ENCODE peak calls at places on chromosome 6, in six cellular contexts. One of them, this sample, is unnamed.

GRCh38 chr6:157194643-157195042 is 128.7 kb downstream of the TMEM242 start:
- DNase-seq in H9: no peak
- DNase-seq in thoracic aorta: no peak
- DNase-seq in upper lobe of right lung: no peak
- DNase-seq in A673: no peak
- DNase-seq in left lung: no peak
- DNase-seq in this sample: peak; percentile 16

GRCh38 chr6:139402935-139403386 is 28.5 kb upstream of the CITED2 start:
- DNase-seq in H9: no peak
- DNase-seq in thoracic aorta: no peak
- DNase-seq in upper lobe of right lung: no peak
- DNase-seq in A673: no peak
- DNase-seq in left lung: peak; percentile 44
- DNase-seq in this sample: peak; percentile 65

GRCh38 chr6:155523821-155524238 is 68.2 kb upstream of the NOX3 start:
- DNase-seq in H9: peak; percentile 68
- DNase-seq in thoracic aorta: no peak
- DNase-seq in upper lobe of right lung: no peak
- DNase-seq in A673: peak; percentile 96
- DNase-seq in left lung: no peak
- DNase-seq in this sample: peak; percentile 11

GRCh38 chr6:15907914-15908518 is 220.9 kb upstream of the MYLIP start:
- DNase-seq in H9: no peak
- DNase-seq in thoracic aorta: no peak
- DNase-seq in upper lobe of right lung: no peak
- DNase-seq in A673: no peak
- DNase-seq in left lung: no peak
- DNase-seq in this sample: no peak

GRCh38 chr6:44512868-44513641 is 125.5 kb downstream of the CDC5L start:
- DNase-seq in H9: peak; percentile 24
- DNase-seq in thoracic aorta: no peak
- DNase-seq in upper lobe of right lung: peak; percentile 29
- DNase-seq in A673: peak; percentile 87
- DNase-seq in left lung: no peak
- DNase-seq in this sample: no peak

GRCh38 chr6:36387440-36388303 is at the start of gene ETV7:
- DNase-seq in H9: peak; percentile 57
- DNase-seq in thoracic aorta: no peak
- DNase-seq in upper lobe of right lung: peak; percentile 80
- DNase-seq in A673: peak; percentile 38
- DNase-seq in left lung: peak; percentile 44
- DNase-seq in this sample: peak; percentile 16

GRCh38 chr6:155050311-155050710 is 55.2 kb downstream of the TIAM2 start:
- DNase-seq in H9: no peak
- DNase-seq in thoracic aorta: no peak
- DNase-seq in upper lobe of right lung: no peak
- DNase-seq in A673: no peak
- DNase-seq in left lung: no peak
- DNase-seq in this sample: no peak

GRCh38 chr6:38470548-38470947 is 169.2 kb downstream of the BTBD9 start:
- DNase-seq in H9: no peak
- DNase-seq in thoracic aorta: no peak
- DNase-seq in upper lobe of right lung: no peak
- DNase-seq in A673: no peak
- DNase-seq in left lung: no peak
- DNase-seq in this sample: peak; percentile 7

GRCh38 chr6:164640946-164641345 is 668.5 kb downstream of the C6orf118 start:
- DNase-seq in H9: no peak
- DNase-seq in thoracic aorta: no peak
- DNase-seq in upper lobe of right lung: no peak
- DNase-seq in A673: peak; percentile 2
- DNase-seq in left lung: no peak
- DNase-seq in this sample: no peak

GRCh38 chr6:16810411-16810810 is 49.2 kb upstream of the ATXN1 start:
- DNase-seq in H9: no peak
- DNase-seq in thoracic aorta: no peak
- DNase-seq in upper lobe of right lung: no peak
- DNase-seq in A673: no peak
- DNase-seq in left lung: no peak
- DNase-seq in this sample: no peak

GRCh38 chr6:8337147-8337546 is 98.2 kb downstream of the SLC35B3 start:
- DNase-seq in H9: no peak
- DNase-seq in thoracic aorta: no peak
- DNase-seq in upper lobe of right lung: no peak
- DNase-seq in A673: no peak
- DNase-seq in left lung: no peak
- DNase-seq in this sample: no peak

GRCh38 chr6:22019877-22020276 is 277.0 kb downstream of the PRL start:
- DNase-seq in H9: no peak
- DNase-seq in thoracic aorta: no peak
- DNase-seq in upper lobe of right lung: no peak
- DNase-seq in A673: no peak
- DNase-seq in left lung: no peak
- DNase-seq in this sample: no peak

GRCh38 chr6:20933057-20933792 is 399.0 kb downstream of the CDKAL1 start:
- DNase-seq in H9: no peak
- DNase-seq in thoracic aorta: no peak
- DNase-seq in upper lobe of right lung: no peak
- DNase-seq in A673: no peak
- DNase-seq in left lung: no peak
- DNase-seq in this sample: no peak

GRCh38 chr6:152401978-152402377 is 235.2 kb downstream of the SYNE1 start:
- DNase-seq in H9: no peak
- DNase-seq in thoracic aorta: no peak
- DNase-seq in upper lobe of right lung: no peak
- DNase-seq in A673: no peak
- DNase-seq in left lung: no peak
- DNase-seq in this sample: no peak

GRCh38 chr6:53827485-53827884 is 32.7 kb downstream of the LRRC1 start:
- DNase-seq in H9: no peak
- DNase-seq in thoracic aorta: no peak
- DNase-seq in upper lobe of right lung: no peak
- DNase-seq in A673: no peak
- DNase-seq in left lung: no peak
- DNase-seq in this sample: no peak

GRCh38 chr6:87029711-87030314 is 65.1 kb downstream of the CGA start:
- DNase-seq in H9: no peak
- DNase-seq in thoracic aorta: no peak
- DNase-seq in upper lobe of right lung: no peak
- DNase-seq in A673: peak; percentile 55
- DNase-seq in left lung: no peak
- DNase-seq in this sample: peak; percentile 70

GRCh38 chr6:156866181-156866862 is 89.1 kb downstream of the ARID1B start:
- DNase-seq in H9: no peak
- DNase-seq in thoracic aorta: no peak
- DNase-seq in upper lobe of right lung: no peak
- DNase-seq in A673: no peak
- DNase-seq in left lung: no peak
- DNase-seq in this sample: no peak

GRCh38 chr6:7727951-7728854 is 2.3 kb downstream of the BMP6 start:
- DNase-seq in H9: peak; percentile 57
- DNase-seq in thoracic aorta: no peak
- DNase-seq in upper lobe of right lung: peak; percentile 69
- DNase-seq in A673: peak; percentile 38
- DNase-seq in left lung: no peak
- DNase-seq in this sample: peak; percentile 30

GRCh38 chr6:125363010-125363359 is 61.2 kb upstream of the HDDC2 start:
- DNase-seq in H9: no peak
- DNase-seq in thoracic aorta: no peak
- DNase-seq in upper lobe of right lung: no peak
- DNase-seq in A673: peak; percentile 84
- DNase-seq in left lung: no peak
- DNase-seq in this sample: no peak

GRCh38 chr6:32637219-32637880 is at the start of gene HLA-DQA1:
- DNase-seq in H9: no peak
- DNase-seq in thoracic aorta: no peak
- DNase-seq in upper lobe of right lung: no peak
- DNase-seq in A673: no peak
- DNase-seq in left lung: peak; percentile 32
- DNase-seq in this sample: no peak

GRCh38 chr6:92023410-92023940 is 1395.9 kb downstream of the EPHA7 start:
- DNase-seq in H9: no peak
- DNase-seq in thoracic aorta: no peak
- DNase-seq in upper lobe of right lung: no peak
- DNase-seq in A673: no peak
- DNase-seq in left lung: no peak
- DNase-seq in this sample: no peak

GRCh38 chr6:4021133-4021861 is 57.6 kb downstream of the FAM217A start:
- DNase-seq in H9: peak; percentile 96
- DNase-seq in thoracic aorta: peak; percentile 91
- DNase-seq in upper lobe of right lung: peak; percentile 98
- DNase-seq in A673: peak; percentile 99
- DNase-seq in left lung: peak; percentile 97
- DNase-seq in this sample: peak; percentile 98

GRCh38 chr6:4023240-4023639 is 55.7 kb downstream of the FAM217A start:
- DNase-seq in H9: no peak
- DNase-seq in thoracic aorta: no peak
- DNase-seq in upper lobe of right lung: no peak
- DNase-seq in A673: no peak
- DNase-seq in left lung: no peak
- DNase-seq in this sample: no peak

GRCh38 chr6:4028051-4028450 is 50.9 kb downstream of the FAM217A start:
- DNase-seq in H9: no peak
- DNase-seq in thoracic aorta: no peak
- DNase-seq in upper lobe of right lung: no peak
- DNase-seq in A673: no peak
- DNase-seq in left lung: no peak
- DNase-seq in this sample: no peak

GRCh38 chr6:4021862-4022715 is 56.8 kb downstream of the FAM217A start:
- DNase-seq in H9: peak; percentile 32
- DNase-seq in thoracic aorta: no peak
- DNase-seq in upper lobe of right lung: no peak
- DNase-seq in A673: no peak
- DNase-seq in left lung: no peak
- DNase-seq in this sample: no peak

GRCh38 chr6:4025681-4026080 is 53.3 kb downstream of the FAM217A start:
- DNase-seq in H9: no peak
- DNase-seq in thoracic aorta: no peak
- DNase-seq in upper lobe of right lung: no peak
- DNase-seq in A673: no peak
- DNase-seq in left lung: no peak
- DNase-seq in this sample: no peak
- H3K4me1 ChIP-seq in H9: no peaks in the 10 kb centered on the region
- H3K4me1 ChIP-seq in thoracic aorta: peaks cover 37% of the 10 kb centered on the region
- H3K4me1 ChIP-seq in upper lobe of right lung: peaks cover 34% of the 10 kb centered on the region
- H3K4me1 ChIP-seq in A673: peaks cover 11% of the 10 kb centered on the region
- H3K4me1 ChIP-seq in left lung: peaks cover 16% of the 10 kb centered on the region
- H3K4me1 ChIP-seq in this sample: peaks cover 11% of the 10 kb centered on the region

DNA sequence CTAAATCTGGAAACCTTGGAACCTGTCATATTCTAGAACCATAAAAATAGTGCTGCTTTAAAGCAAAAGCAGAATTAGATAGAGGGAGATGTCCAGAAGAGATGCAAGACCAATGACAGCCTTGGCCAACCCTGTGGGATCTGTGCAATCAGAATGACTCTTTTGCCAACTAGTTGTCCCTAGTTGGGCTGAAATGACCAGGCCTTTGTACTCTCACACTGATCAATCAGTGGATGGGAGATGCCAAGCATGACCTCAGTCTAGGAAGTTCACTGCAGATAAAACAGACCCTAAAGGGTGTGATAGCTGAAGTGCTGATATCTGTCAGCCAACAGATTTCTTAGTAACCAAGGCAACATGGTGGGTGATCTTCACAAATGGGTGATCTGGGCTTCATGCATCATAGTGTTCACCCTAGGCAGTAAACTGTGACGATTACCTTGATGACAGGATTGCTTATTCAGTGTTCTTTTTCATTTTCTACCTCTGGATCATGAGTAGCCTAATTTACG is 52.1 kb downstream of the BCKDHB start:
- DNase-seq in H9: no peak
- DNase-seq in thoracic aorta: no peak
- DNase-seq in upper lobe of right lung: no peak
- DNase-seq in A673: no peak
- DNase-seq in left lung: no peak
- DNase-seq in this sample: no peak
- TF ChIP-seq CTCF in H9: no peak
- TF ChIP-seq CTCF in thoracic aorta: no peak
- TF ChIP-seq CTCF in upper lobe of right lung: no peak
- TF ChIP-seq CTCF in A673: no peak
- TF ChIP-seq CTCF in left lung: no peak
- TF ChIP-seq CTCF in this sample: no peak

GRCh38 chr6:4341078-4341797 is 205.9 kb upstream of the ECI2 start:
- DNase-seq in H9: no peak
- DNase-seq in thoracic aorta: no peak
- DNase-seq in upper lobe of right lung: no peak
- DNase-seq in A673: no peak
- DNase-seq in left lung: no peak
- DNase-seq in this sample: no peak
- H3K4me1 ChIP-seq in H9: no peaks in the 10 kb centered on the region
- H3K4me1 ChIP-seq in thoracic aorta: no peaks in the 10 kb centered on the region
- H3K4me1 ChIP-seq in upper lobe of right lung: no peaks in the 10 kb centered on the region
- H3K4me1 ChIP-seq in A673: no peaks in the 10 kb centered on the region
- H3K4me1 ChIP-seq in left lung: no peaks in the 10 kb centered on the region
- H3K4me1 ChIP-seq in this sample: peaks cover 4% of the 10 kb centered on the region

DNA sequence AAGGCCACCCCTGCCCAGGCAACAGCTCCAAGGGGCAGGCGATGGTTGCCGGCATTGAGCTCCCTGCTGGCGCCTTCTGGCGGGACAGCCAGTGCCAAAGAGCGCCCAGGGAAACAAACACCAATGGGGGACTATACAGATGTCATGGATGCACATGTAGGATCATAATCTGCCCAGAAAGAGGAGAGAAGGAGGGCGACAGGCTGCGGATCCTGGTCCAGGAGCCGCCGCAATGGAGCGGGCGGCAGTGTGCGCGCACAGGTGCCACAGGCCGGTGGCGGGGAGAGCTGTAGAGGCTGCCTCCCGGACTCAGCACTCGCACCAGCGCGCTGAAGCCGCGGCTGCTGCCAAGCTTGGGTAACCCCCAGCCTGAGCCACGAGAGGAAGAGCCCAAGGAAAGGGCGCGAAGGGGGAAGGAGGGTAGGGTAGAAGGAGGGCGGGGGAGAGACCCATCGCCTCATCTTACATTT is 418 bp upstream of the FUT9 start:
- DNase-seq in H9: no peak
- DNase-seq in thoracic aorta: no peak
- DNase-seq in upper lobe of right lung: no peak
- DNase-seq in A673: peak; percentile 55
- DNase-seq in left lung: no peak
- DNase-seq in this sample: peak; percentile 46
- TF ChIP-seq CTCF in H9: peak; percentile 30
- TF ChIP-seq CTCF in thoracic aorta: no peak
- TF ChIP-seq CTCF in upper lobe of right lung: no peak
- TF ChIP-seq CTCF in A673: peak; percentile 16
- TF ChIP-seq CTCF in left lung: no peak
- TF ChIP-seq CTCF in this sample: no peak